ENCODE peak calls at places on chromosome 10, in seven cellular contexts. One of them, this sample, is unnamed.
A peak's percentile ranks its signal among the peaks of the same experiment; 100 is the strongest.

GRCh38 chr10:44369851-44370250 is 15.0 kb downstream of the CXCL12 start:
- DNase-seq in posterior vena cava: no peak
- DNase-seq in GM12878: no peak
- DNase-seq in activated CD8-positive, alpha-beta T cell treated with anti-CD3 and anti-CD28 coated beads for 36 hours: no peak
- DNase-seq in MCF 10A: no peak
- DNase-seq in A172: no peak
- DNase-seq in SJSA1: no peak
- DNase-seq in this sample: no peak

GRCh38 chr10:4941540-4942330 is 21.5 kb upstream of the AKR1C1 start:
- DNase-seq in posterior vena cava: no peak
- DNase-seq in GM12878: no peak
- DNase-seq in activated CD8-positive, alpha-beta T cell treated with anti-CD3 and anti-CD28 coated beads for 36 hours: no peak
- DNase-seq in MCF 10A: peak; percentile 59
- DNase-seq in A172: peak; percentile 62
- DNase-seq in SJSA1: no peak
- DNase-seq in this sample: peak; percentile 6

GRCh38 chr10:1070939-1071338 is 14.8 kb downstream of the WDR37 start:
- DNase-seq in posterior vena cava: no peak
- DNase-seq in GM12878: no peak
- DNase-seq in activated CD8-positive, alpha-beta T cell treated with anti-CD3 and anti-CD28 coated beads for 36 hours: no peak
- DNase-seq in MCF 10A: peak; percentile 17
- DNase-seq in A172: no peak
- DNase-seq in SJSA1: no peak
- DNase-seq in this sample: no peak

GRCh38 chr10:6151087-6151977 is 51.4 kb upstream of the PFKFB3 start:
- DNase-seq in posterior vena cava: peak; percentile 88
- DNase-seq in GM12878: peak; percentile 51
- DNase-seq in activated CD8-positive, alpha-beta T cell treated with anti-CD3 and anti-CD28 coated beads for 36 hours: peak; percentile 70
- DNase-seq in MCF 10A: peak; percentile 43
- DNase-seq in A172: no peak
- DNase-seq in SJSA1: no peak
- DNase-seq in this sample: peak; percentile 61

GRCh38 chr10:122646511-122647382 is 52.9 kb downstream of the C10orf120 start:
- DNase-seq in posterior vena cava: no peak
- DNase-seq in GM12878: no peak
- DNase-seq in activated CD8-positive, alpha-beta T cell treated with anti-CD3 and anti-CD28 coated beads for 36 hours: no peak
- DNase-seq in MCF 10A: no peak
- DNase-seq in A172: no peak
- DNase-seq in SJSA1: no peak
- DNase-seq in this sample: no peak

GRCh38 chr10:103852189-103852711 is 3.1 kb downstream of the SH3PXD2A start:
- DNase-seq in posterior vena cava: peak; percentile 76
- DNase-seq in GM12878: no peak
- DNase-seq in activated CD8-positive, alpha-beta T cell treated with anti-CD3 and anti-CD28 coated beads for 36 hours: no peak
- DNase-seq in MCF 10A: no peak
- DNase-seq in A172: no peak
- DNase-seq in SJSA1: no peak
- DNase-seq in this sample: no peak

GRCh38 chr10:65470986-65471385 is 1454.8 kb upstream of the LRRTM3 start:
- DNase-seq in posterior vena cava: no peak
- DNase-seq in GM12878: no peak
- DNase-seq in activated CD8-positive, alpha-beta T cell treated with anti-CD3 and anti-CD28 coated beads for 36 hours: no peak
- DNase-seq in MCF 10A: no peak
- DNase-seq in A172: no peak
- DNase-seq in SJSA1: no peak
- DNase-seq in this sample: no peak

GRCh38 chr10:52004342-52004949 is 305.1 kb upstream of the CSTF2T start:
- DNase-seq in posterior vena cava: no peak
- DNase-seq in GM12878: no peak
- DNase-seq in activated CD8-positive, alpha-beta T cell treated with anti-CD3 and anti-CD28 coated beads for 36 hours: no peak
- DNase-seq in MCF 10A: peak; percentile 59
- DNase-seq in A172: peak; percentile 26
- DNase-seq in SJSA1: peak; percentile 19
- DNase-seq in this sample: peak; percentile 54

GRCh38 chr10:13715091-13715490 is 128.3 kb downstream of the PRPF18 start:
- DNase-seq in posterior vena cava: no peak
- DNase-seq in GM12878: no peak
- DNase-seq in activated CD8-positive, alpha-beta T cell treated with anti-CD3 and anti-CD28 coated beads for 36 hours: no peak
- DNase-seq in MCF 10A: no peak
- DNase-seq in A172: no peak
- DNase-seq in SJSA1: no peak
- DNase-seq in this sample: no peak

GRCh38 chr10:15442056-15442455 is 71.0 kb upstream of the FAM171A1 start:
- DNase-seq in posterior vena cava: no peak
- DNase-seq in GM12878: no peak
- DNase-seq in activated CD8-positive, alpha-beta T cell treated with anti-CD3 and anti-CD28 coated beads for 36 hours: no peak
- DNase-seq in MCF 10A: no peak
- DNase-seq in A172: no peak
- DNase-seq in SJSA1: no peak
- DNase-seq in this sample: no peak

GRCh38 chr10:121519901-121520500 is 78.2 kb downstream of the FGFR2 start:
- DNase-seq in posterior vena cava: no peak
- DNase-seq in GM12878: no peak
- DNase-seq in activated CD8-positive, alpha-beta T cell treated with anti-CD3 and anti-CD28 coated beads for 36 hours: no peak
- DNase-seq in MCF 10A: no peak
- DNase-seq in A172: no peak
- DNase-seq in SJSA1: no peak
- DNase-seq in this sample: no peak

GRCh38 chr10:80924063-80924952 is 386.6 kb downstream of the SH2D4B start:
- DNase-seq in posterior vena cava: no peak
- DNase-seq in GM12878: no peak
- DNase-seq in activated CD8-positive, alpha-beta T cell treated with anti-CD3 and anti-CD28 coated beads for 36 hours: peak; percentile 35
- DNase-seq in MCF 10A: peak; percentile 64
- DNase-seq in A172: peak; percentile 58
- DNase-seq in SJSA1: peak; percentile 36
- DNase-seq in this sample: peak; percentile 57

GRCh38 chr10:119080521-119081259 is at the start of gene EIF3A:
- DNase-seq in posterior vena cava: peak; percentile 98
- DNase-seq in GM12878: peak; percentile 75
- DNase-seq in activated CD8-positive, alpha-beta T cell treated with anti-CD3 and anti-CD28 coated beads for 36 hours: peak; percentile 90
- DNase-seq in MCF 10A: peak; percentile 89
- DNase-seq in A172: peak; percentile 82
- DNase-seq in SJSA1: peak; percentile 95
- DNase-seq in this sample: peak; percentile 93

GRCh38 chr10:45491061-45491460 is 117.0 kb downstream of the ALOX5 start:
- DNase-seq in posterior vena cava: no peak
- DNase-seq in GM12878: no peak
- DNase-seq in activated CD8-positive, alpha-beta T cell treated with anti-CD3 and anti-CD28 coated beads for 36 hours: no peak
- DNase-seq in MCF 10A: no peak
- DNase-seq in A172: no peak
- DNase-seq in SJSA1: no peak
- DNase-seq in this sample: no peak

GRCh38 chr10:58189269-58189668 is 78.4 kb downstream of the IPMK start:
- DNase-seq in posterior vena cava: no peak
- DNase-seq in GM12878: no peak
- DNase-seq in activated CD8-positive, alpha-beta T cell treated with anti-CD3 and anti-CD28 coated beads for 36 hours: no peak
- DNase-seq in MCF 10A: peak; percentile 44
- DNase-seq in A172: no peak
- DNase-seq in SJSA1: no peak
- DNase-seq in this sample: no peak

GRCh38 chr10:102796407-102797176 is 40.6 kb downstream of the CYP17A1 start:
- DNase-seq in posterior vena cava: peak; percentile 97
- DNase-seq in GM12878: peak; percentile 49
- DNase-seq in activated CD8-positive, alpha-beta T cell treated with anti-CD3 and anti-CD28 coated beads for 36 hours: peak; percentile 83
- DNase-seq in MCF 10A: no peak
- DNase-seq in A172: peak; percentile 37
- DNase-seq in SJSA1: peak; percentile 90
- DNase-seq in this sample: no peak

GRCh38 chr10:100021322-100021721 is 11.6 kb upstream of the DNMBP start:
- DNase-seq in posterior vena cava: no peak
- DNase-seq in GM12878: peak; percentile 51
- DNase-seq in activated CD8-positive, alpha-beta T cell treated with anti-CD3 and anti-CD28 coated beads for 36 hours: no peak
- DNase-seq in MCF 10A: no peak
- DNase-seq in A172: no peak
- DNase-seq in SJSA1: no peak
- DNase-seq in this sample: no peak

GRCh38 chr10:99788598-99789259 is 6.3 kb downstream of the ABCC2 start:
- DNase-seq in posterior vena cava: no peak
- DNase-seq in GM12878: no peak
- DNase-seq in activated CD8-positive, alpha-beta T cell treated with anti-CD3 and anti-CD28 coated beads for 36 hours: no peak
- DNase-seq in MCF 10A: peak; percentile 98
- DNase-seq in A172: peak; percentile 68
- DNase-seq in SJSA1: no peak
- DNase-seq in this sample: no peak

GRCh38 chr10:27192284-27192683 is 37.1 kb downstream of the MASTL start:
- DNase-seq in posterior vena cava: no peak
- DNase-seq in GM12878: no peak
- DNase-seq in activated CD8-positive, alpha-beta T cell treated with anti-CD3 and anti-CD28 coated beads for 36 hours: no peak
- DNase-seq in MCF 10A: peak; percentile 91
- DNase-seq in A172: peak; percentile 99
- DNase-seq in SJSA1: peak; percentile 80
- DNase-seq in this sample: peak; percentile 95

GRCh38 chr10:52665821-52666220 is 106.8 kb downstream of the MBL2 start:
- DNase-seq in posterior vena cava: no peak
- DNase-seq in GM12878: no peak
- DNase-seq in activated CD8-positive, alpha-beta T cell treated with anti-CD3 and anti-CD28 coated beads for 36 hours: no peak
- DNase-seq in MCF 10A: no peak
- DNase-seq in A172: no peak
- DNase-seq in SJSA1: no peak
- DNase-seq in this sample: no peak

GRCh38 chr10:86711957-86712708 is 43.8 kb downstream of the LDB3 start:
- DNase-seq in posterior vena cava: peak; percentile 80
- DNase-seq in GM12878: peak; percentile 43
- DNase-seq in activated CD8-positive, alpha-beta T cell treated with anti-CD3 and anti-CD28 coated beads for 36 hours: peak; percentile 24
- DNase-seq in MCF 10A: peak; percentile 31
- DNase-seq in A172: peak; percentile 25
- DNase-seq in SJSA1: peak; percentile 69
- DNase-seq in this sample: peak; percentile 49

GRCh38 chr10:75433216-75433615 is 1.8 kb downstream of the LRMDA start:
- DNase-seq in posterior vena cava: no peak
- DNase-seq in GM12878: no peak
- DNase-seq in activated CD8-positive, alpha-beta T cell treated with anti-CD3 and anti-CD28 coated beads for 36 hours: no peak
- DNase-seq in MCF 10A: no peak
- DNase-seq in A172: no peak
- DNase-seq in SJSA1: no peak
- DNase-seq in this sample: no peak

GRCh38 chr10:26890956-26891355 is 30.2 kb upstream of the ABI1 start:
- DNase-seq in posterior vena cava: no peak
- DNase-seq in GM12878: no peak
- DNase-seq in activated CD8-positive, alpha-beta T cell treated with anti-CD3 and anti-CD28 coated beads for 36 hours: peak; percentile 75
- DNase-seq in MCF 10A: peak; percentile 70
- DNase-seq in A172: peak; percentile 33
- DNase-seq in SJSA1: peak; percentile 12
- DNase-seq in this sample: peak; percentile 58

GRCh38 chr10:129973674-129974059 is 9.6 kb upstream of the EBF3 start:
- DNase-seq in posterior vena cava: no peak
- DNase-seq in GM12878: no peak
- DNase-seq in activated CD8-positive, alpha-beta T cell treated with anti-CD3 and anti-CD28 coated beads for 36 hours: no peak
- DNase-seq in MCF 10A: no peak
- DNase-seq in A172: no peak
- DNase-seq in SJSA1: no peak
- DNase-seq in this sample: no peak

GRCh38 chr10:7482992-7483391 is 72.2 kb upstream of the SFMBT2 start:
- DNase-seq in posterior vena cava: no peak
- DNase-seq in GM12878: no peak
- DNase-seq in activated CD8-positive, alpha-beta T cell treated with anti-CD3 and anti-CD28 coated beads for 36 hours: no peak
- DNase-seq in MCF 10A: no peak
- DNase-seq in A172: no peak
- DNase-seq in SJSA1: no peak
- DNase-seq in this sample: no peak

GRCh38 chr10:133309720-133310398 is 1.1 kb downstream of the ZNF511 start:
- DNase-seq in posterior vena cava: no peak
- DNase-seq in GM12878: no peak
- DNase-seq in activated CD8-positive, alpha-beta T cell treated with anti-CD3 and anti-CD28 coated beads for 36 hours: no peak
- DNase-seq in MCF 10A: peak; percentile 34
- DNase-seq in A172: no peak
- DNase-seq in SJSA1: no peak
- DNase-seq in this sample: no peak

GRCh38 chr10:72688208-72688651 is 3.7 kb upstream of the MCU start:
- DNase-seq in posterior vena cava: no peak
- DNase-seq in GM12878: no peak
- DNase-seq in activated CD8-positive, alpha-beta T cell treated with anti-CD3 and anti-CD28 coated beads for 36 hours: no peak
- DNase-seq in MCF 10A: peak; percentile 62
- DNase-seq in A172: peak; percentile 77
- DNase-seq in SJSA1: peak; percentile 75
- DNase-seq in this sample: peak; percentile 97

GRCh38 chr10:75605096-75605495 is 173.7 kb downstream of the LRMDA start:
- DNase-seq in posterior vena cava: no peak
- DNase-seq in GM12878: no peak
- DNase-seq in activated CD8-positive, alpha-beta T cell treated with anti-CD3 and anti-CD28 coated beads for 36 hours: no peak
- DNase-seq in MCF 10A: no peak
- DNase-seq in A172: no peak
- DNase-seq in SJSA1: no peak
- DNase-seq in this sample: no peak

GRCh38 chr10:70558871-70559810 is 43.4 kb downstream of the PRF1 start:
- DNase-seq in posterior vena cava: peak; percentile 82
- DNase-seq in GM12878: no peak
- DNase-seq in activated CD8-positive, alpha-beta T cell treated with anti-CD3 and anti-CD28 coated beads for 36 hours: peak; percentile 91
- DNase-seq in MCF 10A: peak; percentile 66
- DNase-seq in A172: peak; percentile 53
- DNase-seq in SJSA1: peak; percentile 56
- DNase-seq in this sample: peak; percentile 47